ENCODE peak calls at places on chromosomes 11 and 22, in seven cellular contexts. V is activated naive CD8-positive, alpha-beta T cell treated with anti-CD3 and anti-CD28 coated beads for 36 hours; X is fibroblast of pulmonary artery; Z is CD8-positive, alpha-beta memory T cell; A is T-helper 1 cell; Q is mucosa of gallbladder; C is stimulated activated CD8-positive, alpha-beta memory T cell treated with anti-CD3 and anti-CD28 coated beads, Interleukin-4, amount 100 ng/mL, for 4 hours. E is an unnamed sample.

GRCh38 chr11:70913715-70914231 is 338.6 kb downstream of the SHANK2 start:
- DNase-seq in V (no peak), X (no peak), Z (no peak), A (no peak), Q (no peak), C (no peak), E (no peak)

GRCh38 chr11:100991541-100991940 is 138.1 kb downstream of the PGR start:
- DNase-seq in V (no peak), X (no peak), Z (no peak), A (no peak), Q (no peak), C (no peak), E (no peak)

GRCh38 chr11:47991266-47991830 is 11.0 kb downstream of the PTPRJ start:
- DNase-seq in V (no peak), X (no peak), Z (no peak), A (no peak), Q (no peak), C (no peak), E (no peak)

GRCh38 chr11:120400564-120401364 is 64.6 kb downstream of the ARHGEF12 start:
- DNase-seq in V (no peak), X (peak; percentile 97), Z (no peak), A (no peak), Q (peak; percentile 38), C (no peak), E (no peak)

GRCh38 chr11:23211221-23211620 is 350.9 kb upstream of the CCDC179 start:
- DNase-seq in V (no peak), X (no peak), Z (no peak), A (no peak), Q (no peak), C (no peak), E (no peak)

GRCh38 chr22:35656284-35656752 is 8.1 kb downstream of the APOL6 start:
- DNase-seq in V (no peak), X (no peak), Z (no peak), A (no peak), Q (no peak), C (no peak), E (no peak)

GRCh38 chr11:45209904-45210699 is 63.7 kb downstream of the PRDM11 start:
- DNase-seq in V (no peak), X (peak; percentile 91), Z (no peak), A (no peak), Q (peak; percentile 76), C (no peak), E (peak; percentile 82)

GRCh38 chr22:39214383-39215069 is 30.3 kb downstream of the PDGFB start:
- DNase-seq in V (no peak), X (no peak), Z (no peak), A (no peak), Q (no peak), C (no peak), E (no peak)

GRCh38 chr11:128908391-128909246 is 17.5 kb downstream of the KCNJ5 start:
- DNase-seq in V (no peak), X (peak; percentile 66), Z (no peak), A (no peak), Q (peak; percentile 71), C (no peak), E (peak; percentile 30)

GRCh38 chr22:20438678-20439492 is 1.3 kb upstream of the SCARF2 start:
- DNase-seq in V (no peak), X (peak; percentile 18), Z (no peak), A (no peak), Q (no peak), C (no peak), E (no peak)

GRCh38 chr22:23499845-23500500 is 80.1 kb downstream of the IGLL1 start:
- DNase-seq in V (no peak), X (no peak), Z (no peak), A (no peak), Q (no peak), C (no peak), E (no peak)

GRCh38 chr11:46877580-46877979 is 31.5 kb upstream of the CKAP5 start:
- DNase-seq in V (no peak), X (no peak), Z (no peak), A (no peak), Q (no peak), C (no peak), E (no peak)

GRCh38 chr22:36405671-36406070 is 17.9 kb upstream of the MYH9 start:
- DNase-seq in V (no peak), X (peak; percentile 61), Z (peak; percentile 69), A (peak; percentile 35), Q (no peak), C (no peak), E (no peak)

GRCh38 chr11:73983764-73984543 is 1.3 kb upstream of the UCP2 start:
- DNase-seq in V (no peak), X (no peak), Z (no peak), A (no peak), Q (no peak), C (no peak), E (no peak)

GRCh38 chr11:80958414-80958813 is 1517.6 kb upstream of the TENM4 start:
- DNase-seq in V (no peak), X (peak; percentile 89), Z (no peak), A (no peak), Q (no peak), C (no peak), E (no peak)

GRCh38 chr11:107570015-107570414 is 4.5 kb upstream of the ALKBH8 start:
- DNase-seq in V (no peak), X (no peak), Z (no peak), A (no peak), Q (no peak), C (no peak), E (no peak)

GRCh38 chr22:36541831-36542391 is 12.9 kb upstream of the EIF3D start:
- DNase-seq in V (peak; percentile 51), X (peak; percentile 84), Z (no peak), A (no peak), Q (peak; percentile 50), C (no peak), E (peak; percentile 40)

GRCh38 chr11:31442086-31442485 is 67.3 kb downstream of the IMMP1L start:
- DNase-seq in V (no peak), X (no peak), Z (no peak), A (no peak), Q (no peak), C (no peak), E (no peak)

GRCh38 chr11:13343931-13344717 is 66.5 kb downstream of the BMAL1 start:
- DNase-seq in V (peak; percentile 61), X (peak; percentile 85), Z (peak; percentile 49), A (peak; percentile 52), Q (peak; percentile 70), C (peak; percentile 44), E (peak; percentile 31)

GRCh38 chr11:20034941-20035340 is 125.3 kb downstream of the DBX1 start:
- DNase-seq in V (no peak), X (no peak), Z (no peak), A (no peak), Q (no peak), C (no peak), E (no peak)

GRCh38 chr22:25753252-25753651 is 11.3 kb downstream of the MYO18B start:
- DNase-seq in V (no peak), X (no peak), Z (no peak), A (no peak), Q (no peak), C (no peak), E (no peak)

GRCh38 chr11:66046901-66047300 is 2.1 kb downstream of the GAL3ST3 start:
- DNase-seq in V (no peak), X (no peak), Z (no peak), A (no peak), Q (no peak), C (no peak), E (no peak)

GRCh38 chr22:42648368-42649260 is 578 bp downstream of the CYB5R3 start:
- DNase-seq in V (no peak), X (peak; percentile 23), Z (no peak), A (no peak), Q (peak; percentile 84), C (no peak), E (no peak)

GRCh38 chr11:121589946-121590537 is 137.3 kb upstream of the SORL1-AS1 start:
- DNase-seq in V (peak; percentile 24), X (no peak), Z (no peak), A (no peak), Q (no peak), C (no peak), E (no peak)

GRCh38 chr11:67321313-67321871 is 18.1 kb downstream of the SSH3 start:
- DNase-seq in V (no peak), X (no peak), Z (no peak), A (no peak), Q (no peak), C (no peak), E (no peak)

GRCh38 chr22:46147471-46148267 is 2.7 kb upstream of the PPARA start:
- DNase-seq in V (no peak), X (no peak), Z (no peak), A (no peak), Q (no peak), C (no peak), E (no peak)

GRCh38 chr11:67301313-67301921 is 1.9 kb upstream of the SSH3 start:
- DNase-seq in V (no peak), X (no peak), Z (no peak), A (no peak), Q (no peak), C (no peak), E (no peak)

GRCh38 chr11:27085605-27086004 is 45.0 kb downstream of the BBOX1 start:
- DNase-seq in V (no peak), X (peak; percentile 9), Z (no peak), A (no peak), Q (no peak), C (no peak), E (no peak)

GRCh38 chr11:10329935-10330334 is 25.1 kb downstream of the ADM start:
- DNase-seq in V (no peak), X (peak; percentile 84), Z (no peak), A (no peak), Q (no peak), C (no peak), E (no peak)

GRCh38 chr11:10561947-10562346 is 6.5 kb downstream of the LYVE1 start:
- DNase-seq in V (no peak), X (no peak), Z (no peak), A (no peak), Q (no peak), C (no peak), E (no peak)

GRCh38 chr22:17655289-17655688 is 16.7 kb downstream of the BCL2L13 start:
- DNase-seq in V (no peak), X (no peak), Z (no peak), A (no peak), Q (no peak), C (no peak), E (no peak)

GRCh38 chr11:9004310-9004945 is 627 bp upstream of the NRIP3 start:
- DNase-seq in V (peak; percentile 9), X (no peak), Z (no peak), A (peak; percentile 36), Q (no peak), C (no peak), E (no peak)